ENCODE peak calls at places on chromosomes 3 and 15, in six cellular contexts. O is AG10803, B is cardiac muscle cell, W is fibroblast of pulmonary artery, A is esophagus squamous epithelium, R is skeletal muscle cell. S is an unnamed sample.

GRCh38 chr15:29990035-29990434 is 92.7 kb upstream of the GOLGA8J start:
- DNase-seq in R (no peak), O (no peak), W (no peak), B (no peak), A (no peak), S (no peak)

GRCh38 chr3:152650177-152650576 is 184.8 kb upstream of the P2RY1 start:
- DNase-seq in R (no peak), B (peak; percentile 42), O (no peak), W (peak; percentile 15), A (no peak), S (no peak)

GRCh38 chr3:120909602-120909878 is 1.5 kb downstream of the STXBP5L start:
- DNase-seq in O (no peak), R (no peak), B (no peak), A (no peak), W (no peak), S (no peak)

GRCh38 chr3:197317250-197317963 is 19.0 kb upstream of the DLG1 start:
- DNase-seq in R (no peak), A (no peak), B (peak; percentile 93), O (peak; percentile 94), W (peak; percentile 91), S (peak; percentile 80)

GRCh38 chr3:53493997-53494791 is at the start of gene CACNA1D:
- DNase-seq in O (no peak), R (no peak), B (peak; percentile 6), A (no peak), W (no peak), S (no peak)

GRCh38 chr3:130533247-130533646 is 16.3 kb downstream of the COL6A6 start:
- DNase-seq in B (no peak), A (no peak), R (no peak), O (no peak), W (no peak), S (no peak)

GRCh38 chr3:185766645-185767323 is 58.1 kb downstream of the IGF2BP2 start:
- DNase-seq in B (no peak), W (no peak), A (no peak), R (no peak), O (no peak), S (peak; percentile 57)

GRCh38 chr3:138928727-138929372 is 18.1 kb downstream of the FOXL2 start:
- DNase-seq in O (no peak), R (no peak), A (no peak), W (no peak), B (no peak), S (no peak)

GRCh38 chr3:67031986-67032385 is 33.9 kb downstream of the KBTBD8 start:
- DNase-seq in W (no peak), R (no peak), B (no peak), A (no peak), O (no peak), S (no peak)

GRCh38 chr3:57068437-57069089 is 8.1 kb downstream of the SPATA12 start:
- DNase-seq in B (peak; percentile 83), R (peak; percentile 96), O (peak; percentile 92), W (peak; percentile 82), A (peak; percentile 18), S (peak; percentile 81)

GRCh38 chr15:92142242-92143232 is 251.1 kb upstream of the ST8SIA2 start:
- DNase-seq in W (peak; percentile 14), O (peak; percentile 9), R (no peak), B (peak; percentile 14), A (no peak), S (no peak)

GRCh38 chr3:101466465-101467309 is 46.3 kb downstream of the SENP7 start:
- DNase-seq in A (no peak), O (no peak), R (no peak), W (no peak), B (peak; percentile 3), S (no peak)

GRCh38 chr15:92970656-92971055 is 70.5 kb downstream of the CHD2 start:
- DNase-seq in R (no peak), W (peak; percentile 26), O (peak; percentile 48), B (no peak), A (no peak), S (no peak)

GRCh38 chr3:42290966-42291714 is 25.2 kb upstream of the CCK start:
- DNase-seq in B (no peak), A (no peak), W (no peak), O (no peak), R (no peak), S (no peak)

GRCh38 chr3:151503074-151503473 is 42.2 kb upstream of the IGSF10 start:
- DNase-seq in W (no peak), R (no peak), B (no peak), A (no peak), O (no peak), S (no peak)

GRCh38 chr3:151501905-151502615 is 41.2 kb upstream of the IGSF10 start:
- DNase-seq in O (no peak), A (no peak), B (peak; percentile 82), W (peak; percentile 48), R (no peak), S (no peak)

GRCh38 chr3:151504606-151505005 is 43.7 kb upstream of the IGSF10 start:
- DNase-seq in W (no peak), R (no peak), O (no peak), A (no peak), B (peak; percentile 17), S (no peak)

GRCh38 chr3:151501171-151501790 is 40.4 kb upstream of the IGSF10 start:
- DNase-seq in W (peak; percentile 30), A (no peak), R (no peak), B (peak; percentile 61), O (no peak), S (no peak)

GRCh38 chr3:151499198-151499597 is 38.3 kb upstream of the IGSF10 start:
- DNase-seq in A (no peak), R (no peak), B (no peak), O (no peak), W (no peak), S (no peak)
- H3K4me3 ChIP-seq in A (no peak overlapping the region), R (no peak overlapping the region), B (no peak overlapping the region), O (no peak overlapping the region), W (no peak overlapping the region), S (no peak overlapping the region)

DNA sequence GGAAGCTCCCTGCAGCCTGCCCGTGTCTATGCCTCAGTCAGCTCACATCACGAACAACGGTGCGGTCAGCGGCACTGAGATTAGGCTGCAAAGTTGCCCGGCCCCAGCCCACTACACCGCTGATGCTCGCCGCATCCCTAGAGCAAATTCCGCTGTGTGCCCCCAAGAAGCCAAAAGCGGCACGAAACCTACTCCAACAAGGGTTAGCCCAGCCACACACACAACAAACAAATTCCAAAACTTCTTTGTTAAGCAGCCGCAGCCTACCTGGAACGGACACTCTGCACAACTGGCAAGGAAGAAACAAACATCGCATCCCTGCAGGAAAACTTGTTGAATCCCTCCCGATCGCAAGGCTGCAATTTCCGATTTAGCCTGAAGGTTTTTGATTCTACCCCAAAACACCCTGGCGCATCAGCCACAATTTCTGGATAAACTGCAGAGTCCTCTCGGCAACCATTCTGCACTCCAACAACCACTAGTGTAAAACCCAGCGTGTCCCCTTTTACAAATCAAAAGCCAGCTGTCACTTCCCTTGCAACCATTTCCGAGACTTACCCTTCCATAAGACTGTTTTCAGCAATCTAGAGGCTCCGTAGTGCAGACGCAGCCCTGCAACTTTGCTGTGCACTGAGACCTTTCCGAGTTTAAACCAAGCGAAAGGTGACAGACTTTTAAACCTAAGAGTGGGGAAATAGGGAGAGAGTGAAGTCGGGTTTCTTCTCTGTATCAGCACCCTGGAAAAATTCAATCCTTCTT is 425 bp downstream of the ROBO1 start:
- DNase-seq in W (peak; percentile 4), R (no peak), O (no peak), B (peak; percentile 1), A (no peak), S (peak; percentile 27)
- H3K4me3 ChIP-seq in W (peak overlapping the region; percentile 36), R (peak overlapping the region; percentile 32), O (no peak overlapping the region), B (peak overlapping the region; percentile 41), A (no peak overlapping the region), S (peak overlapping the region; percentile 69)

DNA sequence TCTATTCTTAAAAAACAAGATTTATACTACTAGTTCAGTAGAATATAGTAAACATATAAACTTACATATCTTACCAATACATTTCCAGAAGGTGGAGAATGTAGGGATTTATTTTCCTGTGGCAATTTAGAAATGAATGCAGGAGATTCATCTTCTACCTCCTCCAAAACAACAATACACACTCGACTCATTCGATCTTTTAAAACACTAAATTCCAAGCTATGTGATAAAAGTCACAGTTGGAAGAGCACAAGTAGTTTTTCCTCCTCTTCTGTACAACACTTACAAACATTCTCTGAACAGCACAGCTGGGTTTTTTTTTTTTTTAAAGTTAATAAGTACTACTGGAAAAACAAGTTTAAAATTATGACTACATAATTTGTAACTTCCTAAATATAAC is 1.4 kb downstream of the ANKRD28 start:
- DNase-seq in A (no peak), W (peak; percentile 32), O (no peak), R (no peak), B (no peak), S (no peak)
- H3K4me3 ChIP-seq in A (peak overlapping the region; percentile 36), W (peak overlapping the region; percentile 76), O (peak overlapping the region; percentile 79), R (peak overlapping the region; percentile 66), B (no peak overlapping the region), S (peak overlapping the region; percentile 68)

GRCh38 chr3:10817506-10817905 is 1.5 kb downstream of the SLC6A11 start:
- DNase-seq in W (no peak), A (no peak), R (no peak), B (no peak), O (no peak), S (peak; percentile 63)

GRCh38 chr3:10816863-10817253 is 830 bp downstream of the SLC6A11 start:
- DNase-seq in R (no peak), B (no peak), W (no peak), A (no peak), O (no peak), S (peak; percentile 43)

GRCh38 chr3:10814623-10815022 is 1.4 kb upstream of the SLC6A11 start:
- DNase-seq in W (no peak), B (no peak), A (no peak), R (no peak), O (no peak), S (no peak)

GRCh38 chr3:10815487-10815886 is 541 bp upstream of the SLC6A11 start:
- DNase-seq in A (no peak), O (no peak), R (no peak), W (no peak), B (no peak), S (no peak)

GRCh38 chr3:10816019-10816862 is at the start of gene SLC6A11:
- DNase-seq in O (no peak), W (no peak), R (no peak), A (no peak), B (peak; percentile 2), S (peak; percentile 72)
- H3K4me3 ChIP-seq in O (no peak within 1 kb of the TSS), W (no peak within 1 kb of the TSS), R (no peak within 1 kb of the TSS), A (peak within 1 kb of the TSS; percentile 42), B (peak within 1 kb of the TSS; percentile 24), S (peak within 1 kb of the TSS; percentile 76)

GRCh38 chr3:90136468-90137191 is 1029.2 kb downstream of the EPHA3 start:
- DNase-seq in B (no peak), W (no peak), O (no peak), R (no peak), A (no peak), S (no peak)
- H3K4me3 ChIP-seq in B (no peak overlapping the region), W (no peak overlapping the region), O (no peak overlapping the region), R (no peak overlapping the region), A (no peak overlapping the region), S (no peak overlapping the region)

GRCh38 chr3:142447852-142448315 is at the start of gene XRN1:
- DNase-seq in A (peak; percentile 77), B (peak; percentile 98), O (peak; percentile 95), R (peak; percentile 89), W (peak; percentile 97), S (peak; percentile 91)

GRCh38 chr3:142450192-142450591 is 2.4 kb upstream of the XRN1 start:
- DNase-seq in O (no peak), R (no peak), A (no peak), B (no peak), W (no peak), S (no peak)

GRCh38 chr3:142450881-142451280 is 3.0 kb upstream of the XRN1 start:
- DNase-seq in O (no peak), B (no peak), W (no peak), R (no peak), A (no peak), S (no peak)

GRCh38 chr3:142447308-142447851 is 457 bp downstream of the XRN1 start:
- DNase-seq in O (peak; percentile 52), W (peak; percentile 51), B (peak; percentile 61), R (peak; percentile 11), A (no peak), S (peak; percentile 13)

GRCh38 chr3:142448424-142448823 is 587 bp upstream of the XRN1 start:
- DNase-seq in O (peak; percentile 3), A (no peak), R (no peak), B (no peak), W (no peak), S (no peak)
- H3K4me3 ChIP-seq in O (peak overlapping the region; percentile 99), A (peak overlapping the region; percentile 88), R (peak overlapping the region; percentile 100), B (peak overlapping the region; percentile 99), W (peak overlapping the region; percentile 97), S (peak overlapping the region; percentile 98)

S was measured in PC-3.